ENCODE peak calls at places on chromosomes 16 and 17, in seven cellular contexts. H is spleen; K is body of pancreas; M is psoas muscle; O is CD8-positive, alpha-beta memory T cell; I is breast epithelium; D is transverse colon. T is an unnamed sample.

GRCh38 chr16:85151079-85151602 is 38.9 kb upstream of the CIBAR2 start:
- DNase-seq in M (no peak), D (no peak), I (no peak), O (no peak), H (no peak), K (no peak), T (no peak)

GRCh38 chr17:54814371-54814770 is 86.3 kb upstream of the TOM1L1 start:
- DNase-seq in H (no peak), D (no peak), K (no peak), M (no peak), O (no peak), I (no peak), T (no peak)

GRCh38 chr16:3012246-3012645 is 477 bp upstream of the CLDN9 start:
- DNase-seq in K (peak; percentile 67), H (no peak), D (no peak), O (no peak), M (no peak), I (no peak), T (no peak)

GRCh38 chr16:1985466-1986150 is 1.6 kb downstream of the GFER start:
- DNase-seq in K (no peak), H (no peak), I (no peak), D (peak; percentile 78), M (no peak), O (no peak), T (no peak)

GRCh38 chr16:861446-861845 is 60.9 kb upstream of the GNG13 start:
- DNase-seq in D (no peak), K (no peak), M (no peak), I (no peak), O (no peak), H (peak; percentile 27), T (no peak)

GRCh38 chr17:3894927-3895343 is 2.1 kb upstream of the CAMKK1 start:
- DNase-seq in O (no peak), D (peak; percentile 71), K (peak; percentile 78), M (no peak), H (no peak), I (peak; percentile 62), T (no peak)

GRCh38 chr17:44004761-44005526 is 522 bp downstream of the NAGS start:
- DNase-seq in D (peak; percentile 49), I (no peak), H (peak; percentile 81), M (no peak), K (peak; percentile 13), O (peak; percentile 58), T (no peak)

GRCh38 chr16:84617068-84617630 is 729 bp downstream of the COTL1 start:
- DNase-seq in K (peak; percentile 41), D (peak; percentile 59), O (peak; percentile 65), I (no peak), M (no peak), H (peak; percentile 93), T (no peak)

GRCh38 chr16:53948326-53948725 is 244.4 kb downstream of the FTO start:
- DNase-seq in K (no peak), M (no peak), I (no peak), H (no peak), D (no peak), O (no peak), T (no peak)

GRCh38 chr17:15261063-15261817 is 3.9 kb downstream of the PMP22 start:
- DNase-seq in K (peak; percentile 42), D (peak; percentile 49), H (peak; percentile 44), O (no peak), M (peak; percentile 54), I (peak; percentile 73), T (no peak)

GRCh38 chr17:1934901-1935300 is 90.2 kb downstream of the RTN4RL1 start:
- DNase-seq in K (no peak), I (no peak), O (no peak), D (no peak), M (no peak), H (no peak), T (no peak)

GRCh38 chr17:62194401-62194800 is 129.3 kb upstream of the MED13 start:
- DNase-seq in M (no peak), K (no peak), O (no peak), I (no peak), D (no peak), H (no peak), T (no peak)

GRCh38 chr16:69917739-69918138 is 33.4 kb upstream of the CLEC18A start:
- DNase-seq in D (no peak), H (no peak), K (peak; percentile 66), I (no peak), M (peak; percentile 63), O (no peak), T (no peak)

GRCh38 chr16:64428463-64428862 is 693.4 kb downstream of the CDH11 start:
- DNase-seq in H (no peak), O (no peak), I (no peak), D (no peak), K (no peak), M (no peak), T (no peak)

GRCh38 chr16:17072104-17072503 is 398.7 kb downstream of the XYLT1 start:
- DNase-seq in K (no peak), M (no peak), O (no peak), H (no peak), I (no peak), D (no peak), T (no peak)

GRCh38 chr17:82899941-82900340 is 60.1 kb upstream of the ZNF750 start:
- DNase-seq in I (no peak), M (no peak), O (no peak), D (no peak), H (no peak), K (no peak), T (no peak)

GRCh38 chr17:82900741-82901140 is 60.9 kb upstream of the ZNF750 start:
- DNase-seq in H (no peak), I (no peak), K (no peak), O (no peak), D (no peak), M (no peak), T (no peak)

GRCh38 chr17:82902972-82903874 is 63.4 kb upstream of the ZNF750 start:
- DNase-seq in I (no peak), M (no peak), D (no peak), O (no peak), H (no peak), K (no peak), T (no peak)

GRCh38 chr17:82901836-82902235 is 62.0 kb upstream of the ZNF750 start:
- DNase-seq in H (no peak), D (no peak), M (no peak), O (no peak), I (no peak), K (no peak), T (no peak)

GRCh38 chr17:82901356-82901755 is 61.5 kb upstream of the ZNF750 start:
- DNase-seq in H (no peak), M (no peak), D (no peak), O (no peak), K (no peak), I (no peak), T (no peak)
- H3K4me1 ChIP-seq in H (no peaks in the 10 kb centered on the region), M (peaks cover 17% of the 10 kb centered on the region), D (no peaks in the 10 kb centered on the region), O (no peaks in the 10 kb centered on the region), K (no peaks in the 10 kb centered on the region), I (no peaks in the 10 kb centered on the region), T (no peaks in the 10 kb centered on the region)

GRCh38 chr17:78375401-78376079 is 2.9 kb upstream of the PGS1 start:
- DNase-seq in D (no peak), M (peak; percentile 65), I (no peak), H (peak; percentile 84), O (no peak), K (no peak), T (no peak)
- H3K27ac ChIP-seq in D (peak overlapping the region; percentile 93), M (peak overlapping the region; percentile 61), I (peak overlapping the region; percentile 94), H (peak overlapping the region; percentile 55), O (no peak overlapping the region), K (no peak overlapping the region), T (peak overlapping the region; percentile 87)

DNA sequence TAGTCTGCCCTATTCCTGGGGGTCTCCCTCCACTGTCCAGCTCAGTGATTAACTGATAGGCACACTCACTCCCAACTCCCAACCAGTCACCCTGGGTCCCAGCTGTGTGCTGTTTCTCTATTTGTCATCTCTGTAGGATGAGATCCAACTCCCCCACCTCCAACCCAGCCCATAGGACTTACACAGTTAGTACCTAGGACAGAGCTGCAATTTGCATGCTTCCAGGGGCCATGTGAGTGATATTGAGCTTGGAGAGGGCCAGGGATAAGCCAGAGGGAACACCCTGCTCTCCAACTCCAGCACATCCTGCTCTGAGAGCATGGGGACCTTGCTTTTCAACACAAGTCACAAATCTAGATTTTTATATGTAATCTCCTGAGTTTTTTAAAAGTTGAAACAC is 8.8 kb downstream of the C17orf113 start:
- DNase-seq in K (no peak), O (no peak), M (no peak), H (no peak), D (no peak), I (no peak), T (no peak)
- H3K4me3 ChIP-seq in K (no peak overlapping the region), O (no peak overlapping the region), M (no peak overlapping the region), H (no peak overlapping the region), D (no peak overlapping the region), I (no peak overlapping the region), T (no peak overlapping the region)

GRCh38 chr17:74372426-74372825 is 5.1 kb downstream of the GPR142 start:
- DNase-seq in O (no peak), D (no peak), I (no peak), M (no peak), H (no peak), K (no peak), T (no peak)
- H3K4me1 ChIP-seq in O (peaks cover 19% of the 10 kb centered on the region), D (peaks cover 24% of the 10 kb centered on the region), I (no peaks in the 10 kb centered on the region), M (no peaks in the 10 kb centered on the region), H (peaks cover 20% of the 10 kb centered on the region), K (peaks cover 12% of the 10 kb centered on the region), T (no peaks in the 10 kb centered on the region)

GRCh38 chr16:8869212-8869987 is 594 bp upstream of the CARHSP1 start:
- DNase-seq in D (no peak), H (peak; percentile 87), K (no peak), O (no peak), M (no peak), I (no peak), T (no peak)
- H3K27ac ChIP-seq in D (peak overlapping the region; percentile 94), H (peak overlapping the region; percentile 92), K (peak overlapping the region; percentile 88), O (peak overlapping the region; percentile 44), M (no peak overlapping the region), I (peak overlapping the region; percentile 90), T (peak overlapping the region; percentile 77)

DNA sequence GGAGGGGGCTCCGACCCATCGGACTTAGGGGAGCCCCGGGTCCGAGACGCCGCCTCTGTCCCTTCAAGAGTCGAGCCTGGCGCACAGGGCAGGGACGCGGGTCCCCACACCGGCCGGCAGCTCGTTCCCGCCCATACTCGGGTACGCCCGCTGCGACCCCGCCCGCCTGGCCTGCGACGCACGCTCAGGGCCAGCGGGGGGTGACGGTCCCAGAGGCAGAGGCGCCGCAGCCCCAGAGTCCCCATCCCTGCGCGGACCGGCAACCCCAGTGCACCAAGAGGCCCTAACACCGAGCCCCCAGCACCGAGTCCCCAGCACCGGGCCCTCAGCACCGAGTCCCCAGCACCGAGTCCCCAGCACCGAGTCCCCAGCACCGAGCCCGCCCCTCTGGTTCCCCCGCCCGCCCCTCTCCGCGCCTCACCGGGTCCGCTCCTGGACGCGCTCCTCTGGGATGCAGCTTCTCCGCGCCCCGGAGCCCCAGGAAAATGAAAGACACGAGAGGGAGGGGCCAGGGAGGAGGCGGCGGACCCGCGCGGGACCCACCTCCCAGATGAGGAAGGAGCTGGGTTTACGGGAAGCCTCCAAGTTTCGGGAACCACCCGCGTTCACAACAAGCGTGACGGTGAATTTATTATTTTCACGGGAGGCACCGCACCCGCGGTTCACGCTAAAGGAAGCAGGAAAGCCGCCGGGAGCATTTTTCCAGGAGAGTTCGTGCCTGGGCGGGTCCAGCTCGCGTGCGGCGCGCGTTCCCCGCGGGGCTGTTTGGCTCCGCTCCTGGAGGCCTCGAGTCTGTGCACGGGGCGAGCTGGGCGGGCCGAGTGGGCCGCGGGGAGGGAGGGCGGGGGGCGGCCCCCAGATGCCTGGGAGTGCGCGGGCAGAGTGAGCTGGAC is at the start of gene SECTM1:
- DNase-seq in H (peak; percentile 91), M (peak; percentile 68), O (peak; percentile 48), I (peak; percentile 84), D (peak; percentile 70), K (peak; percentile 58), T (peak; percentile 73)
- H3K4me3 ChIP-seq in H (peak within 1 kb of the TSS; percentile 79), M (peak within 1 kb of the TSS; percentile 63), O (peak within 1 kb of the TSS; percentile 63), I (peak within 1 kb of the TSS; percentile 69), D (peak within 1 kb of the TSS; percentile 70), K (peak within 1 kb of the TSS; percentile 16), T (peak within 1 kb of the TSS; percentile 33)

GRCh38 chr17:40484285-40484972 is 17.0 kb downstream of the TNS4 start:
- DNase-seq in H (no peak), I (no peak), M (no peak), K (no peak), O (no peak), D (no peak), T (no peak)
- H3K4me1 ChIP-seq in H (peaks cover 45% of the 10 kb centered on the region), I (peaks cover 5% of the 10 kb centered on the region), M (no peaks in the 10 kb centered on the region), K (no peaks in the 10 kb centered on the region), O (peaks cover 46% of the 10 kb centered on the region), D (peaks cover 16% of the 10 kb centered on the region), T (peaks cover 56% of the 10 kb centered on the region)